ENCODE peak calls at places on chromosomes 7 and 10, in ten cellular contexts. Q is brain microvascular endothelial cell; V is SJSA1; U is pancreas; I is CD4-positive, alpha-beta memory T cell; O is suprapubic skin; J is GM23338; K is CD8-positive, alpha-beta memory T cell; M is hepatocyte; X is right lobe of liver. C is an unnamed sample.
A peak's percentile ranks its signal among the peaks of the same experiment; 100 is the strongest.

GRCh38 chr10:77628906-77629730 is 8.5 kb downstream of the KCNMA1 start:
- DNase-seq in Q (peak; percentile 54), V (no peak), U (no peak), I (no peak), O (no peak), J (peak; percentile 35), K (no peak), M (no peak), X (no peak), C (no peak)

GRCh38 chr10:123143162-123143824 is 4.6 kb upstream of the HMX2 start:
- DNase-seq in Q (no peak), V (no peak), U (no peak), I (no peak), O (no peak), J (peak; percentile 66), K (no peak), M (no peak), X (no peak), C (no peak)

GRCh38 chr7:5643280-5643679 is 138.2 kb downstream of the RNF216 start:
- DNase-seq in Q (peak; percentile 30), V (no peak), U (no peak), I (peak; percentile 23), O (no peak), J (peak; percentile 70), K (peak; percentile 60), M (no peak), X (no peak), C (no peak)

GRCh38 chr7:7793921-7794320 is 75.5 kb upstream of the RPA3 start:
- DNase-seq in Q (no peak), V (no peak), U (no peak), I (no peak), O (no peak), J (no peak), K (no peak), M (no peak), X (no peak), C (no peak)

GRCh38 chr7:120731276-120731675 is 126.7 kb downstream of the TSPAN12 start:
- DNase-seq in Q (no peak), V (no peak), U (no peak), I (no peak), O (no peak), J (no peak), K (no peak), M (no peak), X (no peak), C (no peak)

GRCh38 chr7:157590526-157590925 is 253.7 kb downstream of the DNAJB6 start:
- DNase-seq in Q (no peak), V (no peak), U (no peak), I (no peak), O (no peak), J (no peak), K (no peak), M (no peak), X (no peak), C (no peak)

GRCh38 chr10:119521443-119522204 is 20.9 kb downstream of the RGS10 start:
- DNase-seq in Q (peak; percentile 26), V (no peak), U (no peak), I (no peak), O (no peak), J (no peak), K (no peak), M (no peak), X (no peak), C (no peak)

GRCh38 chr10:77687018-77687417 is 49.4 kb upstream of the KCNMA1 start:
- DNase-seq in Q (no peak), V (peak; percentile 27), U (no peak), I (no peak), O (no peak), J (no peak), K (no peak), M (no peak), X (no peak), C (no peak)

GRCh38 chr10:80528185-80528700 is 9.5 kb upstream of the SH2D4B start:
- DNase-seq in Q (no peak), V (no peak), U (no peak), I (no peak), O (no peak), J (no peak), K (no peak), M (no peak), X (no peak), C (no peak)

GRCh38 chr10:31739759-31740158 is 188.9 kb downstream of the ARHGAP12 start:
- DNase-seq in Q (peak; percentile 26), V (no peak), U (no peak), I (no peak), O (no peak), J (no peak), K (no peak), M (no peak), X (no peak), C (no peak)

GRCh38 chr10:13977861-13978843 is 352.6 kb downstream of the FRMD4A start:
- DNase-seq in Q (peak; percentile 73), V (no peak), U (no peak), I (no peak), O (no peak), J (no peak), K (no peak), M (no peak), X (no peak), C (no peak)

GRCh38 chr10:105237685-105238084 is 596.6 kb downstream of the SORCS3 start:
- DNase-seq in Q (no peak), V (no peak), U (no peak), I (no peak), O (no peak), J (no peak), K (no peak), M (no peak), X (no peak), C (no peak)

GRCh38 chr7:2358968-2359527 is 4.4 kb downstream of the EIF3B start:
- DNase-seq in Q (no peak), V (no peak), U (no peak), I (no peak), O (no peak), J (no peak), K (no peak), M (no peak), X (no peak), C (no peak)

GRCh38 chr7:108170251-108170650 is 40.1 kb upstream of the LAMB4 start:
- DNase-seq in Q (no peak), V (no peak), U (no peak), I (no peak), O (no peak), J (no peak), K (no peak), M (no peak), X (no peak), C (no peak)

GRCh38 chr10:4280481-4281206 is 495.6 kb upstream of the KLF6 start:
- DNase-seq in Q (no peak), V (peak; percentile 60), U (no peak), I (no peak), O (no peak), J (no peak), K (no peak), M (no peak), X (no peak), C (no peak)

GRCh38 chr10:79056361-79056735 is 12.4 kb upstream of the ZMIZ1 start:
- DNase-seq in Q (no peak), V (no peak), U (peak; percentile 33), I (no peak), O (peak; percentile 55), J (no peak), K (peak; percentile 19), M (no peak), X (peak; percentile 23), C (no peak)

GRCh38 chr10:44935201-44935960 is 24.2 kb upstream of the RASSF4 start:
- DNase-seq in Q (peak; percentile 72), V (peak; percentile 82), U (no peak), I (no peak), O (no peak), J (no peak), K (peak; percentile 26), M (peak; percentile 52), X (no peak), C (peak; percentile 73)

GRCh38 chr7:23467731-23468720 is 2.3 kb downstream of the IGF2BP3 start:
- DNase-seq in Q (no peak), V (no peak), U (peak; percentile 57), I (peak; percentile 30), O (no peak), J (peak; percentile 81), K (peak; percentile 43), M (peak; percentile 76), X (no peak), C (no peak)

GRCh38 chr10:23120001-23120934 is 24.9 kb downstream of the MSRB2 start:
- DNase-seq in Q (no peak), V (no peak), U (no peak), I (no peak), O (no peak), J (no peak), K (no peak), M (no peak), X (no peak), C (peak; percentile 21)

DNA sequence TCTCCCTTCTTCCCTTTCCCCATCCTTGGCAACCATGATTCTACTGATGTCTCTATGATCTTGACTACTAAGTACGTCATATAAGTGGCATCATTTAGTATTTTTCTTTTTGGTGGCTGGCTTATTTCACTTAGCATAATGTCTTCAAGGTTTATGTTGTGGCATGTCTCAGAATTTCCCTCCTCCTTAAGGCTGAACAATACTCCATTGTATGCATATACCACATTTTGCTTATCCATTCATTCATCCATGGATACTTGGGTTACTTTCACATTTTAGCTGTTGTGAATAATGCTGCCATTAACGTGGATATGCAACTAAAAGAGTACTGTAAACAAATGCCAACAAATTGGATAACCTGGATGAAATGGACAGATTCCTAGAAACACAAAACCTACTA is 60.8 kb downstream of the BMPR1A start:
- DNase-seq in Q (no peak), V (no peak), U (no peak), I (no peak), O (no peak), J (no peak), K (no peak), M (no peak), X (no peak), C (no peak)
- H3K27ac ChIP-seq in Q (no peak overlapping the region), V (no peak overlapping the region), U (no peak overlapping the region), I (no peak overlapping the region), O (no peak overlapping the region), J (no peak overlapping the region), K (no peak overlapping the region), M (no peak overlapping the region), X (no peak overlapping the region), C (no peak overlapping the region)

GRCh38 chr7:140404565-140405080 is 765 bp downstream of the RAB19 start:
- DNase-seq in Q (no peak), V (no peak), U (no peak), I (no peak), O (no peak), J (no peak), K (no peak), M (no peak), X (no peak), C (no peak)
- H3K27ac ChIP-seq in Q (no peak overlapping the region), V (no peak overlapping the region), U (peak overlapping the region; percentile 58), I (peak overlapping the region; percentile 63), O (no peak overlapping the region), J (peak overlapping the region; percentile 46), K (peak overlapping the region; percentile 64), M (peak overlapping the region; percentile 33), X (no peak overlapping the region), C (no peak overlapping the region)

GRCh38 chr7:36318116-36318515 is 71.5 kb upstream of the ANLN start:
- DNase-seq in Q (no peak), V (no peak), U (no peak), I (no peak), O (no peak), J (no peak), K (no peak), M (no peak), X (no peak), C (no peak)
- H3K27ac ChIP-seq in Q (no peak overlapping the region), V (no peak overlapping the region), U (no peak overlapping the region), I (no peak overlapping the region), O (no peak overlapping the region), J (no peak overlapping the region), K (no peak overlapping the region), M (no peak overlapping the region), X (no peak overlapping the region), C (no peak overlapping the region)

GRCh38 chr7:35969055-35969454 is 168.2 kb downstream of the SEPTIN7 start:
- DNase-seq in Q (no peak), V (no peak), U (no peak), I (no peak), O (no peak), J (no peak), K (no peak), M (no peak), X (no peak), C (no peak)
- H3K27ac ChIP-seq in Q (no peak overlapping the region), V (no peak overlapping the region), U (no peak overlapping the region), I (no peak overlapping the region), O (no peak overlapping the region), J (no peak overlapping the region), K (no peak overlapping the region), M (no peak overlapping the region), X (no peak overlapping the region), C (no peak overlapping the region)